ENCODE peak calls at places on chromosome 16, in nine cellular contexts. One of them, this sample, is unnamed.

GRCh38 chr16:86977076-86977676 is 340.0 kb downstream of the C16orf95 start:
- DNase-seq in COR-L47: no peak
- DNase-seq in A673: no peak
- DNase-seq in stimulated activated CD4-positive, alpha-beta T cell treated with anti-CD3 and anti-CD28 coated beads, Interleukin-2, amount 100 ng/mL, for 48 hours: no peak
- DNase-seq in activated CD4-positive, alpha-beta T cell treated with anti-CD3 and anti-CD28 coated beads, Interleukin-2, amount 50 U/mL, for 48 hours: no peak
- DNase-seq in fibroblast of villous mesenchyme: no peak
- DNase-seq in NCI-H2029 treated with DMSO at 0.1 percent for 48 hours: no peak
- DNase-seq in HCEC 1CT: no peak
- DNase-seq in ACHN: no peak
- DNase-seq in this sample: no peak

GRCh38 chr16:77468831-77469230 is 34.0 kb upstream of the ADAMTS18 start:
- DNase-seq in ACHN: no peak
- DNase-seq in NCI-H2029 treated with DMSO at 0.1 percent for 48 hours: no peak
- DNase-seq in A673: no peak
- DNase-seq in activated CD4-positive, alpha-beta T cell treated with anti-CD3 and anti-CD28 coated beads, Interleukin-2, amount 50 U/mL, for 48 hours: no peak
- DNase-seq in COR-L47: no peak
- DNase-seq in stimulated activated CD4-positive, alpha-beta T cell treated with anti-CD3 and anti-CD28 coated beads, Interleukin-2, amount 100 ng/mL, for 48 hours: no peak
- DNase-seq in fibroblast of villous mesenchyme: no peak
- DNase-seq in HCEC 1CT: no peak
- DNase-seq in this sample: no peak

GRCh38 chr16:85984947-85985451 is 86.0 kb downstream of the IRF8 start:
- DNase-seq in NCI-H2029 treated with DMSO at 0.1 percent for 48 hours: no peak
- DNase-seq in fibroblast of villous mesenchyme: no peak
- DNase-seq in activated CD4-positive, alpha-beta T cell treated with anti-CD3 and anti-CD28 coated beads, Interleukin-2, amount 50 U/mL, for 48 hours: no peak
- DNase-seq in HCEC 1CT: no peak
- DNase-seq in A673: no peak
- DNase-seq in COR-L47: no peak
- DNase-seq in stimulated activated CD4-positive, alpha-beta T cell treated with anti-CD3 and anti-CD28 coated beads, Interleukin-2, amount 100 ng/mL, for 48 hours: no peak
- DNase-seq in ACHN: no peak
- DNase-seq in this sample: no peak

GRCh38 chr16:51994597-51994996 is 552.3 kb downstream of the TOX3 start:
- DNase-seq in A673: peak
- DNase-seq in fibroblast of villous mesenchyme: no peak
- DNase-seq in ACHN: peak
- DNase-seq in COR-L47: peak
- DNase-seq in NCI-H2029 treated with DMSO at 0.1 percent for 48 hours: peak
- DNase-seq in activated CD4-positive, alpha-beta T cell treated with anti-CD3 and anti-CD28 coated beads, Interleukin-2, amount 50 U/mL, for 48 hours: no peak
- DNase-seq in HCEC 1CT: no peak
- DNase-seq in stimulated activated CD4-positive, alpha-beta T cell treated with anti-CD3 and anti-CD28 coated beads, Interleukin-2, amount 100 ng/mL, for 48 hours: no peak
- DNase-seq in this sample: peak

GRCh38 chr16:66357523-66357928 is 9.0 kb upstream of the CDH5 start:
- DNase-seq in HCEC 1CT: peak
- DNase-seq in fibroblast of villous mesenchyme: peak
- DNase-seq in NCI-H2029 treated with DMSO at 0.1 percent for 48 hours: no peak
- DNase-seq in A673: peak
- DNase-seq in activated CD4-positive, alpha-beta T cell treated with anti-CD3 and anti-CD28 coated beads, Interleukin-2, amount 50 U/mL, for 48 hours: peak
- DNase-seq in COR-L47: peak
- DNase-seq in ACHN: peak
- DNase-seq in stimulated activated CD4-positive, alpha-beta T cell treated with anti-CD3 and anti-CD28 coated beads, Interleukin-2, amount 100 ng/mL, for 48 hours: peak
- DNase-seq in this sample: no peak

GRCh38 chr16:10579965-10580918 is at the start of gene EMP2:
- DNase-seq in activated CD4-positive, alpha-beta T cell treated with anti-CD3 and anti-CD28 coated beads, Interleukin-2, amount 50 U/mL, for 48 hours: no peak
- DNase-seq in fibroblast of villous mesenchyme: peak
- DNase-seq in stimulated activated CD4-positive, alpha-beta T cell treated with anti-CD3 and anti-CD28 coated beads, Interleukin-2, amount 100 ng/mL, for 48 hours: no peak
- DNase-seq in A673: peak
- DNase-seq in ACHN: peak
- DNase-seq in COR-L47: no peak
- DNase-seq in HCEC 1CT: peak
- DNase-seq in NCI-H2029 treated with DMSO at 0.1 percent for 48 hours: no peak
- DNase-seq in this sample: peak

GRCh38 chr16:24858219-24859041 is 12.7 kb downstream of the SLC5A11 start:
- DNase-seq in COR-L47: no peak
- DNase-seq in NCI-H2029 treated with DMSO at 0.1 percent for 48 hours: no peak
- DNase-seq in HCEC 1CT: peak
- DNase-seq in fibroblast of villous mesenchyme: peak
- DNase-seq in activated CD4-positive, alpha-beta T cell treated with anti-CD3 and anti-CD28 coated beads, Interleukin-2, amount 50 U/mL, for 48 hours: peak
- DNase-seq in stimulated activated CD4-positive, alpha-beta T cell treated with anti-CD3 and anti-CD28 coated beads, Interleukin-2, amount 100 ng/mL, for 48 hours: peak
- DNase-seq in ACHN: peak
- DNase-seq in A673: peak
- DNase-seq in this sample: no peak

GRCh38 chr16:88298166-88298881 is 84.4 kb upstream of the ZNF469 start:
- DNase-seq in ACHN: no peak
- DNase-seq in HCEC 1CT: no peak
- DNase-seq in activated CD4-positive, alpha-beta T cell treated with anti-CD3 and anti-CD28 coated beads, Interleukin-2, amount 50 U/mL, for 48 hours: no peak
- DNase-seq in COR-L47: no peak
- DNase-seq in stimulated activated CD4-positive, alpha-beta T cell treated with anti-CD3 and anti-CD28 coated beads, Interleukin-2, amount 100 ng/mL, for 48 hours: no peak
- DNase-seq in fibroblast of villous mesenchyme: no peak
- DNase-seq in NCI-H2029 treated with DMSO at 0.1 percent for 48 hours: no peak
- DNase-seq in A673: no peak
- DNase-seq in this sample: no peak

GRCh38 chr16:25126820-25127232 is 15.3 kb downstream of the LCMT1 start:
- DNase-seq in HCEC 1CT: peak
- DNase-seq in A673: peak
- DNase-seq in COR-L47: no peak
- DNase-seq in activated CD4-positive, alpha-beta T cell treated with anti-CD3 and anti-CD28 coated beads, Interleukin-2, amount 50 U/mL, for 48 hours: peak
- DNase-seq in fibroblast of villous mesenchyme: peak
- DNase-seq in ACHN: peak
- DNase-seq in stimulated activated CD4-positive, alpha-beta T cell treated with anti-CD3 and anti-CD28 coated beads, Interleukin-2, amount 100 ng/mL, for 48 hours: no peak
- DNase-seq in NCI-H2029 treated with DMSO at 0.1 percent for 48 hours: peak
- DNase-seq in this sample: peak

GRCh38 chr16:80303691-80304090 is 237.1 kb upstream of the DYNLRB2 start:
- DNase-seq in HCEC 1CT: no peak
- DNase-seq in stimulated activated CD4-positive, alpha-beta T cell treated with anti-CD3 and anti-CD28 coated beads, Interleukin-2, amount 100 ng/mL, for 48 hours: no peak
- DNase-seq in activated CD4-positive, alpha-beta T cell treated with anti-CD3 and anti-CD28 coated beads, Interleukin-2, amount 50 U/mL, for 48 hours: no peak
- DNase-seq in COR-L47: no peak
- DNase-seq in ACHN: no peak
- DNase-seq in fibroblast of villous mesenchyme: no peak
- DNase-seq in NCI-H2029 treated with DMSO at 0.1 percent for 48 hours: no peak
- DNase-seq in A673: no peak
- DNase-seq in this sample: peak

GRCh38 chr16:56355786-56356275 is 69.5 kb downstream of the AMFR start:
- DNase-seq in stimulated activated CD4-positive, alpha-beta T cell treated with anti-CD3 and anti-CD28 coated beads, Interleukin-2, amount 100 ng/mL, for 48 hours: no peak
- DNase-seq in NCI-H2029 treated with DMSO at 0.1 percent for 48 hours: no peak
- DNase-seq in activated CD4-positive, alpha-beta T cell treated with anti-CD3 and anti-CD28 coated beads, Interleukin-2, amount 50 U/mL, for 48 hours: no peak
- DNase-seq in A673: no peak
- DNase-seq in ACHN: no peak
- DNase-seq in HCEC 1CT: no peak
- DNase-seq in fibroblast of villous mesenchyme: no peak
- DNase-seq in COR-L47: no peak
- DNase-seq in this sample: no peak

GRCh38 chr16:89308391-89309333 is 91.2 kb downstream of the ZNF778 start:
- DNase-seq in HCEC 1CT: no peak
- DNase-seq in stimulated activated CD4-positive, alpha-beta T cell treated with anti-CD3 and anti-CD28 coated beads, Interleukin-2, amount 100 ng/mL, for 48 hours: peak
- DNase-seq in activated CD4-positive, alpha-beta T cell treated with anti-CD3 and anti-CD28 coated beads, Interleukin-2, amount 50 U/mL, for 48 hours: peak
- DNase-seq in A673: no peak
- DNase-seq in COR-L47: no peak
- DNase-seq in fibroblast of villous mesenchyme: no peak
- DNase-seq in ACHN: peak
- DNase-seq in NCI-H2029 treated with DMSO at 0.1 percent for 48 hours: no peak
- DNase-seq in this sample: no peak

GRCh38 chr16:1560866-1561265 is 27.4 kb downstream of the TMEM204 start:
- DNase-seq in activated CD4-positive, alpha-beta T cell treated with anti-CD3 and anti-CD28 coated beads, Interleukin-2, amount 50 U/mL, for 48 hours: no peak
- DNase-seq in COR-L47: no peak
- DNase-seq in fibroblast of villous mesenchyme: no peak
- DNase-seq in stimulated activated CD4-positive, alpha-beta T cell treated with anti-CD3 and anti-CD28 coated beads, Interleukin-2, amount 100 ng/mL, for 48 hours: no peak
- DNase-seq in HCEC 1CT: no peak
- DNase-seq in ACHN: no peak
- DNase-seq in A673: no peak
- DNase-seq in NCI-H2029 treated with DMSO at 0.1 percent for 48 hours: no peak
- DNase-seq in this sample: no peak

GRCh38 chr16:23410176-23410575 is 42.8 kb downstream of the COG7 start:
- DNase-seq in A673: no peak
- DNase-seq in ACHN: no peak
- DNase-seq in fibroblast of villous mesenchyme: no peak
- DNase-seq in activated CD4-positive, alpha-beta T cell treated with anti-CD3 and anti-CD28 coated beads, Interleukin-2, amount 50 U/mL, for 48 hours: no peak
- DNase-seq in NCI-H2029 treated with DMSO at 0.1 percent for 48 hours: peak
- DNase-seq in stimulated activated CD4-positive, alpha-beta T cell treated with anti-CD3 and anti-CD28 coated beads, Interleukin-2, amount 100 ng/mL, for 48 hours: no peak
- DNase-seq in COR-L47: no peak
- DNase-seq in HCEC 1CT: peak
- DNase-seq in this sample: no peak

GRCh38 chr16:81275795-81276194 is 37.3 kb downstream of the BCO1 start:
- DNase-seq in fibroblast of villous mesenchyme: no peak
- DNase-seq in A673: no peak
- DNase-seq in stimulated activated CD4-positive, alpha-beta T cell treated with anti-CD3 and anti-CD28 coated beads, Interleukin-2, amount 100 ng/mL, for 48 hours: no peak
- DNase-seq in activated CD4-positive, alpha-beta T cell treated with anti-CD3 and anti-CD28 coated beads, Interleukin-2, amount 50 U/mL, for 48 hours: no peak
- DNase-seq in ACHN: no peak
- DNase-seq in NCI-H2029 treated with DMSO at 0.1 percent for 48 hours: no peak
- DNase-seq in HCEC 1CT: no peak
- DNase-seq in COR-L47: no peak
- DNase-seq in this sample: no peak

GRCh38 chr16:49350265-49351103 is 23.1 kb upstream of the C16orf78 start:
- DNase-seq in HCEC 1CT: peak
- DNase-seq in COR-L47: peak
- DNase-seq in stimulated activated CD4-positive, alpha-beta T cell treated with anti-CD3 and anti-CD28 coated beads, Interleukin-2, amount 100 ng/mL, for 48 hours: peak
- DNase-seq in activated CD4-positive, alpha-beta T cell treated with anti-CD3 and anti-CD28 coated beads, Interleukin-2, amount 50 U/mL, for 48 hours: peak
- DNase-seq in A673: peak
- DNase-seq in NCI-H2029 treated with DMSO at 0.1 percent for 48 hours: no peak
- DNase-seq in ACHN: peak
- DNase-seq in fibroblast of villous mesenchyme: peak
- DNase-seq in this sample: no peak

GRCh38 chr16:22300427-22301071 is 3.3 kb downstream of the POLR3E start:
- DNase-seq in fibroblast of villous mesenchyme: peak
- DNase-seq in HCEC 1CT: peak
- DNase-seq in COR-L47: peak
- DNase-seq in NCI-H2029 treated with DMSO at 0.1 percent for 48 hours: no peak
- DNase-seq in stimulated activated CD4-positive, alpha-beta T cell treated with anti-CD3 and anti-CD28 coated beads, Interleukin-2, amount 100 ng/mL, for 48 hours: peak
- DNase-seq in ACHN: peak
- DNase-seq in activated CD4-positive, alpha-beta T cell treated with anti-CD3 and anti-CD28 coated beads, Interleukin-2, amount 50 U/mL, for 48 hours: peak
- DNase-seq in A673: peak
- DNase-seq in this sample: no peak

GRCh38 chr16:81436381-81436780 is 8.2 kb upstream of the CMIP start:
- DNase-seq in fibroblast of villous mesenchyme: no peak
- DNase-seq in stimulated activated CD4-positive, alpha-beta T cell treated with anti-CD3 and anti-CD28 coated beads, Interleukin-2, amount 100 ng/mL, for 48 hours: no peak
- DNase-seq in A673: no peak
- DNase-seq in COR-L47: no peak
- DNase-seq in NCI-H2029 treated with DMSO at 0.1 percent for 48 hours: no peak
- DNase-seq in ACHN: no peak
- DNase-seq in HCEC 1CT: no peak
- DNase-seq in activated CD4-positive, alpha-beta T cell treated with anti-CD3 and anti-CD28 coated beads, Interleukin-2, amount 50 U/mL, for 48 hours: no peak
- DNase-seq in this sample: no peak

GRCh38 chr16:56513972-56514371 is 5.9 kb downstream of the BBS2 start:
- DNase-seq in A673: peak
- DNase-seq in stimulated activated CD4-positive, alpha-beta T cell treated with anti-CD3 and anti-CD28 coated beads, Interleukin-2, amount 100 ng/mL, for 48 hours: no peak
- DNase-seq in HCEC 1CT: peak
- DNase-seq in NCI-H2029 treated with DMSO at 0.1 percent for 48 hours: no peak
- DNase-seq in ACHN: peak
- DNase-seq in activated CD4-positive, alpha-beta T cell treated with anti-CD3 and anti-CD28 coated beads, Interleukin-2, amount 50 U/mL, for 48 hours: peak
- DNase-seq in fibroblast of villous mesenchyme: peak
- DNase-seq in COR-L47: peak
- DNase-seq in this sample: no peak

GRCh38 chr16:81319221-81319912 is 4.6 kb downstream of the GAN start:
- DNase-seq in fibroblast of villous mesenchyme: peak
- DNase-seq in stimulated activated CD4-positive, alpha-beta T cell treated with anti-CD3 and anti-CD28 coated beads, Interleukin-2, amount 100 ng/mL, for 48 hours: no peak
- DNase-seq in A673: peak
- DNase-seq in ACHN: peak
- DNase-seq in HCEC 1CT: peak
- DNase-seq in NCI-H2029 treated with DMSO at 0.1 percent for 48 hours: no peak
- DNase-seq in COR-L47: no peak
- DNase-seq in activated CD4-positive, alpha-beta T cell treated with anti-CD3 and anti-CD28 coated beads, Interleukin-2, amount 50 U/mL, for 48 hours: no peak
- DNase-seq in this sample: no peak

GRCh38 chr16:88287219-88287618 is 95.5 kb upstream of the ZNF469 start:
- DNase-seq in stimulated activated CD4-positive, alpha-beta T cell treated with anti-CD3 and anti-CD28 coated beads, Interleukin-2, amount 100 ng/mL, for 48 hours: peak
- DNase-seq in NCI-H2029 treated with DMSO at 0.1 percent for 48 hours: no peak
- DNase-seq in ACHN: peak
- DNase-seq in HCEC 1CT: no peak
- DNase-seq in activated CD4-positive, alpha-beta T cell treated with anti-CD3 and anti-CD28 coated beads, Interleukin-2, amount 50 U/mL, for 48 hours: peak
- DNase-seq in COR-L47: no peak
- DNase-seq in A673: no peak
- DNase-seq in fibroblast of villous mesenchyme: no peak
- DNase-seq in this sample: no peak

GRCh38 chr16:89442990-89443726 is 47.2 kb downstream of the ANKRD11 start:
- DNase-seq in A673: peak
- DNase-seq in activated CD4-positive, alpha-beta T cell treated with anti-CD3 and anti-CD28 coated beads, Interleukin-2, amount 50 U/mL, for 48 hours: no peak
- DNase-seq in stimulated activated CD4-positive, alpha-beta T cell treated with anti-CD3 and anti-CD28 coated beads, Interleukin-2, amount 100 ng/mL, for 48 hours: no peak
- DNase-seq in HCEC 1CT: peak
- DNase-seq in fibroblast of villous mesenchyme: peak
- DNase-seq in NCI-H2029 treated with DMSO at 0.1 percent for 48 hours: peak
- DNase-seq in COR-L47: peak
- DNase-seq in ACHN: peak
- DNase-seq in this sample: peak

GRCh38 chr16:14164916-14165684 is 94.0 kb downstream of the MRTFB start:
- DNase-seq in activated CD4-positive, alpha-beta T cell treated with anti-CD3 and anti-CD28 coated beads, Interleukin-2, amount 50 U/mL, for 48 hours: no peak
- DNase-seq in HCEC 1CT: no peak
- DNase-seq in COR-L47: no peak
- DNase-seq in ACHN: no peak
- DNase-seq in NCI-H2029 treated with DMSO at 0.1 percent for 48 hours: no peak
- DNase-seq in fibroblast of villous mesenchyme: no peak
- DNase-seq in stimulated activated CD4-positive, alpha-beta T cell treated with anti-CD3 and anti-CD28 coated beads, Interleukin-2, amount 100 ng/mL, for 48 hours: no peak
- DNase-seq in A673: no peak
- DNase-seq in this sample: no peak

GRCh38 chr16:56013962-56014552 is 138.9 kb upstream of the CES5A start:
- DNase-seq in NCI-H2029 treated with DMSO at 0.1 percent for 48 hours: no peak
- DNase-seq in COR-L47: no peak
- DNase-seq in fibroblast of villous mesenchyme: peak
- DNase-seq in ACHN: peak
- DNase-seq in stimulated activated CD4-positive, alpha-beta T cell treated with anti-CD3 and anti-CD28 coated beads, Interleukin-2, amount 100 ng/mL, for 48 hours: peak
- DNase-seq in HCEC 1CT: no peak
- DNase-seq in A673: peak
- DNase-seq in activated CD4-positive, alpha-beta T cell treated with anti-CD3 and anti-CD28 coated beads, Interleukin-2, amount 50 U/mL, for 48 hours: peak
- DNase-seq in this sample: no peak

GRCh38 chr16:85611205-85611454 is 2.0 kb upstream of the GSE1 start:
- DNase-seq in activated CD4-positive, alpha-beta T cell treated with anti-CD3 and anti-CD28 coated beads, Interleukin-2, amount 50 U/mL, for 48 hours: no peak
- DNase-seq in HCEC 1CT: no peak
- DNase-seq in fibroblast of villous mesenchyme: peak
- DNase-seq in A673: no peak
- DNase-seq in COR-L47: no peak
- DNase-seq in NCI-H2029 treated with DMSO at 0.1 percent for 48 hours: no peak
- DNase-seq in stimulated activated CD4-positive, alpha-beta T cell treated with anti-CD3 and anti-CD28 coated beads, Interleukin-2, amount 100 ng/mL, for 48 hours: no peak
- DNase-seq in ACHN: no peak
- DNase-seq in this sample: no peak

GRCh38 chr16:66036775-66037715 is 329.4 kb upstream of the CDH5 start:
- DNase-seq in stimulated activated CD4-positive, alpha-beta T cell treated with anti-CD3 and anti-CD28 coated beads, Interleukin-2, amount 100 ng/mL, for 48 hours: no peak
- DNase-seq in fibroblast of villous mesenchyme: peak
- DNase-seq in COR-L47: no peak
- DNase-seq in activated CD4-positive, alpha-beta T cell treated with anti-CD3 and anti-CD28 coated beads, Interleukin-2, amount 50 U/mL, for 48 hours: no peak
- DNase-seq in NCI-H2029 treated with DMSO at 0.1 percent for 48 hours: no peak
- DNase-seq in HCEC 1CT: no peak
- DNase-seq in ACHN: no peak
- DNase-seq in A673: no peak
- DNase-seq in this sample: no peak

GRCh38 chr16:48408688-48409087 is 23.5 kb upstream of the SIAH1 start:
- DNase-seq in ACHN: peak
- DNase-seq in NCI-H2029 treated with DMSO at 0.1 percent for 48 hours: no peak
- DNase-seq in HCEC 1CT: peak
- DNase-seq in A673: peak
- DNase-seq in activated CD4-positive, alpha-beta T cell treated with anti-CD3 and anti-CD28 coated beads, Interleukin-2, amount 50 U/mL, for 48 hours: no peak
- DNase-seq in fibroblast of villous mesenchyme: peak
- DNase-seq in stimulated activated CD4-positive, alpha-beta T cell treated with anti-CD3 and anti-CD28 coated beads, Interleukin-2, amount 100 ng/mL, for 48 hours: no peak
- DNase-seq in COR-L47: no peak
- DNase-seq in this sample: no peak

GRCh38 chr16:28136751-28137434 is 73.4 kb upstream of the GSG1L start:
- DNase-seq in COR-L47: no peak
- DNase-seq in A673: peak
- DNase-seq in stimulated activated CD4-positive, alpha-beta T cell treated with anti-CD3 and anti-CD28 coated beads, Interleukin-2, amount 100 ng/mL, for 48 hours: no peak
- DNase-seq in fibroblast of villous mesenchyme: peak
- DNase-seq in NCI-H2029 treated with DMSO at 0.1 percent for 48 hours: no peak
- DNase-seq in activated CD4-positive, alpha-beta T cell treated with anti-CD3 and anti-CD28 coated beads, Interleukin-2, amount 50 U/mL, for 48 hours: no peak
- DNase-seq in HCEC 1CT: no peak
- DNase-seq in ACHN: no peak
- DNase-seq in this sample: no peak

GRCh38 chr16:68737046-68737729 is at the start of gene CDH1:
- DNase-seq in HCEC 1CT: no peak
- DNase-seq in NCI-H2029 treated with DMSO at 0.1 percent for 48 hours: peak
- DNase-seq in A673: no peak
- DNase-seq in activated CD4-positive, alpha-beta T cell treated with anti-CD3 and anti-CD28 coated beads, Interleukin-2, amount 50 U/mL, for 48 hours: no peak
- DNase-seq in ACHN: peak
- DNase-seq in stimulated activated CD4-positive, alpha-beta T cell treated with anti-CD3 and anti-CD28 coated beads, Interleukin-2, amount 100 ng/mL, for 48 hours: peak
- DNase-seq in fibroblast of villous mesenchyme: no peak
- DNase-seq in COR-L47: peak
- DNase-seq in this sample: peak

GRCh38 chr16:50954469-50954868 is 196.6 kb downstream of the SALL1 start:
- DNase-seq in NCI-H2029 treated with DMSO at 0.1 percent for 48 hours: no peak
- DNase-seq in activated CD4-positive, alpha-beta T cell treated with anti-CD3 and anti-CD28 coated beads, Interleukin-2, amount 50 U/mL, for 48 hours: no peak
- DNase-seq in HCEC 1CT: no peak
- DNase-seq in COR-L47: no peak
- DNase-seq in ACHN: no peak
- DNase-seq in stimulated activated CD4-positive, alpha-beta T cell treated with anti-CD3 and anti-CD28 coated beads, Interleukin-2, amount 100 ng/mL, for 48 hours: no peak
- DNase-seq in A673: no peak
- DNase-seq in fibroblast of villous mesenchyme: no peak
- DNase-seq in this sample: no peak

GRCh38 chr16:4696905-4697866 is 3.8 kb downstream of the NUDT16L1 start:
- DNase-seq in stimulated activated CD4-positive, alpha-beta T cell treated with anti-CD3 and anti-CD28 coated beads, Interleukin-2, amount 100 ng/mL, for 48 hours: no peak
- DNase-seq in COR-L47: no peak
- DNase-seq in activated CD4-positive, alpha-beta T cell treated with anti-CD3 and anti-CD28 coated beads, Interleukin-2, amount 50 U/mL, for 48 hours: no peak
- DNase-seq in A673: no peak
- DNase-seq in NCI-H2029 treated with DMSO at 0.1 percent for 48 hours: no peak
- DNase-seq in ACHN: no peak
- DNase-seq in fibroblast of villous mesenchyme: no peak
- DNase-seq in HCEC 1CT: no peak
- DNase-seq in this sample: no peak

This sample was measured in DMS79.